ENCODE peak calls at places on chromosomes 2 and 18, in six cellular contexts. A is endodermal cell, B is cardiac fibroblast, H is right lobe of liver, M is psoas muscle, C is AG04450. Z is an unnamed sample.

GRCh38 chr2:159052157-159052561 is 83.7 kb downstream of the TANC1 start:
- DNase-seq in A (no peak), C (no peak), B (no peak), M (no peak), H (no peak), Z (no peak)

GRCh38 chr2:181104512-181105121 is 124.2 kb downstream of the UBE2E3 start:
- DNase-seq in B (peak), C (peak), H (no peak), A (no peak), M (no peak), Z (peak)

GRCh38 chr2:126835261-126835660 is 63.4 kb upstream of the TEX51 start:
- DNase-seq in M (no peak), B (no peak), C (no peak), H (no peak), A (peak), Z (no peak)

GRCh38 chr2:241035142-241035817 is 36.9 kb downstream of the SNED1 start:
- DNase-seq in C (no peak), M (no peak), H (peak), B (no peak), A (peak), Z (no peak)

GRCh38 chr2:189441709-189442074 is 418 bp downstream of the WDR75 start:
- DNase-seq in A (no peak), M (no peak), H (no peak), C (no peak), B (no peak), Z (no peak)

GRCh38 chr2:54772531-54772930 is 49.1 kb downstream of the EML6 start:
- DNase-seq in H (no peak), C (no peak), B (no peak), A (no peak), M (no peak), Z (peak)

GRCh38 chr2:144659731-144660275 is 139.9 kb upstream of the ZEB2 start:
- DNase-seq in H (no peak), M (no peak), B (peak), C (peak), A (no peak), Z (peak)

GRCh38 chr2:145546091-145546490 is 1026.2 kb upstream of the ZEB2 start:
- DNase-seq in M (no peak), C (peak), H (no peak), B (peak), A (no peak), Z (peak)

GRCh38 chr2:26978061-26978596 is 7.7 kb downstream of the MAPRE3 start:
- DNase-seq in C (no peak), A (no peak), H (peak), B (no peak), M (peak), Z (no peak)

GRCh38 chr2:16791496-16791895 is 125.9 kb upstream of the CYRIA start:
- DNase-seq in B (no peak), H (no peak), M (no peak), A (no peak), C (no peak), Z (no peak)

GRCh38 chr2:207352978-207353377 is 176.8 kb upstream of the CREB1 start:
- DNase-seq in H (no peak), B (no peak), C (no peak), M (no peak), A (no peak), Z (peak)

GRCh38 chr2:227402959-227403358 is 15.2 kb upstream of the SCYGR1 start:
- DNase-seq in C (no peak), M (no peak), B (no peak), H (no peak), A (no peak), Z (no peak)

GRCh38 chr18:23585007-23585871 is 1.1 kb downstream of the NPC1 start:
- DNase-seq in M (no peak), H (no peak), C (no peak), A (peak), B (peak), Z (peak)

GRCh38 chr18:23433360-23433759 is 19.7 kb upstream of the RIOK3 start:
- DNase-seq in C (no peak), B (no peak), H (no peak), A (no peak), M (no peak), Z (no peak)

GRCh38 chr2:194166818-194167217 is 1490.2 kb upstream of the SLC39A10 start:
- DNase-seq in H (no peak), B (peak), A (peak), C (no peak), M (no peak), Z (peak)

GRCh38 chr2:152506843-152507242 is 171.9 kb downstream of the FMNL2 start:
- DNase-seq in C (no peak), H (no peak), B (peak), A (no peak), M (no peak), Z (peak)

GRCh38 chr2:146246734-146247523 is 1597.9 kb upstream of the ACVR2A start:
- DNase-seq in B (no peak), M (no peak), C (no peak), H (no peak), A (no peak), Z (peak)

GRCh38 chr18:78779996-78780718 is 199.5 kb upstream of the SALL3 start:
- DNase-seq in B (no peak), M (no peak), C (no peak), A (no peak), H (no peak), Z (no peak)

GRCh38 chr2:86044045-86044444 is 61.6 kb downstream of the POLR1A start:
- DNase-seq in A (peak), M (no peak), B (no peak), C (no peak), H (peak), Z (no peak)

GRCh38 chr2:55779459-55780421 is 86.1 kb upstream of the PNPT1 start:
- DNase-seq in C (peak), A (no peak), M (no peak), H (no peak), B (no peak), Z (peak)
- H3K4me3 ChIP-seq in C (no peak), A (no peak), M (no peak), H (no peak), B (no peak), Z (no peak)

GRCh38 chr2:61688369-61689334 is 150.5 kb upstream of the XPO1 start:
- DNase-seq in H (no peak), C (no peak), B (no peak), M (no peak), A (no peak), Z (no peak)

GRCh38 chr2:61690078-61690477 is 151.9 kb upstream of the XPO1 start:
- DNase-seq in B (no peak), M (no peak), H (no peak), A (no peak), C (no peak), Z (no peak)

GRCh38 chr2:61700465-61700864 is 153.4 kb downstream of the FAM161A start:
- DNase-seq in B (no peak), H (no peak), A (no peak), C (no peak), M (no peak), Z (no peak)

GRCh38 chr2:61689526-61689925 is 151.4 kb upstream of the XPO1 start:
- DNase-seq in M (no peak), H (no peak), B (peak), A (no peak), C (no peak), Z (peak)

DNA sequence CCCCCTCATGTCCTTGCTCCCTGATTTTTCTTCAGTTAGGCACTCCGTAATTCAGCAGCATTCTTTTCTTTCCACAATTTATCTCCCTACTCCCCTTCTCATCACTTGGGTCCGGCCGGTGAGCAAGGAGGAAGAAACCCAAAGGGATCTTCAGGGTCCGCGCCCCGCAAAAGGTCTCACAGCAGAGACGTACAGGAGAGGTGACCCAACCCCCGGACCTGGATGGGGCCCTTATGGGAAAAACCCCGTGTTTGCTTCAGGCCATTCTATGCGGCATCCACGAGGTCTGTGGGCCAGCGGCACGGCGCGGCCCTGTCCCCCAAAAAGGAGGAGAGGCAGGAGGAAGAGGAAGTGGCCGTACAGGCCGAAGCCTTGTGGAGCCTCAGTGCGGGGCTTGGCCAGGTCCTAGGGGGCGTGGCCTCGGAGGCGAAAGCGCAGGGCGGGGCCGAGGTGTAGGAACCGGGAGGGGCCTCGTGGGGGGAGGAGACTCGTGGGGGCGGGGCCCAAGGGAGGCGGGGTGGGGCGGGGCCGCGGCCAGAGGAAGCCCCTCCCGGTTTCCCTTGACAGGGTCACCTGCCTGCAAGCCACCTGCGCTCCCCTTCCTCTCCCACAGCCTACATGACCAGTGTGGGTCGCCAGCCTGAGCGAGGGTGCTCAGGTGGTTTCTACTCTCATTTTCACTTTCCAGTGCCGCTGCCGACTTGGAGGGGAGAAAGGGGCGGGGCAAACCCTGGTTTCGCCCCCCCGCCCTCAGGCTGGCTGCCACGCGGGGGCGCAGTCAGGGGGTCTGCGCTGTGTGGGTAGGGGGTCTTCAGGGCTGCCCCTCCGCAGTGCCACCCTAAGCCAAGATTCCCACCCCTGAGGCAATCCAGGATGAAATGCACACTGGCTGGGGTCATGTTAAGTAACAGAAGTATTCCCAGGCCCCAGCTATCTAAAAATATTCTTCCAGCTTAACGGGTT is 156.4 kb upstream of the XPO1 start:
- DNase-seq in A (peak), C (peak), M (peak), B (peak), H (peak), Z (peak)
- TF ChIP-seq CTCF in A (peak), C (peak), M (peak), B (peak), H (peak), Z (peak)

GRCh38 chr2:239250216-239251071 is 150.4 kb downstream of the HDAC4 start:
- DNase-seq in B (no peak), M (no peak), A (no peak), C (no peak), H (peak), Z (no peak)
- H3K4me3 ChIP-seq in B (no peak), M (no peak), A (no peak), C (no peak), H (no peak), Z (no peak)

GRCh38 chr2:174688079-174688478 is 76.2 kb downstream of the CHRNA1 start:
- DNase-seq in M (no peak), B (peak), C (no peak), H (no peak), A (no peak), Z (peak)
- TF ChIP-seq CTCF in M (peak), B (peak), C (peak), H (peak), A (peak), Z (peak)

GRCh38 chr2:46989491-46990230 is 74.1 kb upstream of the MCFD2 start:
- DNase-seq in H (no peak), A (no peak), M (no peak), C (no peak), B (no peak), Z (no peak)

GRCh38 chr2:46991985-46992384 is 76.4 kb upstream of the MCFD2 start:
- DNase-seq in H (no peak), C (no peak), M (no peak), B (no peak), A (no peak), Z (no peak)

GRCh38 chr2:46988230-46988629 is 72.6 kb upstream of the MCFD2 start:
- DNase-seq in A (no peak), B (no peak), M (no peak), C (no peak), H (no peak), Z (no peak)

GRCh38 chr2:46990231-46990588 is 74.6 kb upstream of the MCFD2 start:
- DNase-seq in B (no peak), H (no peak), C (no peak), M (no peak), A (no peak), Z (no peak)

DNA sequence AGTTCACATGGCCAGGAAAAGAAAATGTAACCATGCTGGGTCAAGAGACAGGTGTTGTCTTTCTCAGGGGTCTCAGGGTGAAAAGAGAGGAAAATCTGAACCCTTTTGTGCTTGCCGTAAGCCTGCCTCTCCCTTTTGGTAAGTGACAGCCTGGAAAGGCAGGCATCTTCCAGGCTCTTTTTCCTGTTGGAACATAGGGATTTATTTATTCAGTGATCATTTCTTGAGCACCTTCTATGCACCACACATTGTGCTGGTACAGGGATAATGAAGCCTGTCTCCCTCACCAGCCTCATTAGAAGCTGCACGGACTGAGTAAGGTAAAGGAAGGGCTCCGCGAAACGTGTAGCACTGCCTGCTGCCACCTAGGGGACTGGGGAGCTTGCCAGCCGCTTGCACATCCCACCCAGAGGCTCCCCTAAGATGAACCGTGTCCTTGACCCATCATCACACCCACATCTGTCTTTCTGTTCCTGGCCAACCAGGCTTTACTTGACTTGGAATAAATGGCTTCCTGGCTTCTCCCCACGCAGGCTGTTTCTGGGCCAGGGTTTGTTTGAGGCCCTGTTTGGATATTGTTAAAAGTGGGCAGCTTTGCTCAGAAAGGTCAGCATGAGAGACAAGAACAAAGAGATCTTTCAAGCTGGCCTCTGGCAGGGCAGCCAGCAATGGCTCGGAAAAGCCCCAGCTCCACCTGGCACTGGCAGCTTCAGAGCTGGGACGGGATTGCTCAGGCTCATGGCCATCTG is 73.3 kb upstream of the MCFD2 start:
- DNase-seq in C (no peak), B (no peak), A (peak), M (no peak), H (no peak), Z (no peak)
- H3K4me3 ChIP-seq in C (no peak), B (no peak), A (no peak), M (no peak), H (no peak), Z (no peak)

Z was measured in choroid plexus epithelial cell.